ENCODE peak calls at places on chromosomes 12 and 14, in six cellular contexts. B, C, A, U, M and S are unnamed samples.

GRCh38 chr14:84566109-84566508 is 963.8 kb upstream of the FLRT2 start:
- DNase-seq in C (no peak), A (no peak), B (no peak), U (no peak), M (no peak), S (no peak)

GRCh38 chr12:120453977-120454376 is 7.7 kb downstream of the GATC start:
- DNase-seq in C (no peak), U (peak), B (no peak), A (no peak), M (no peak), S (no peak)

GRCh38 chr12:53993397-53994267 is 6.3 kb upstream of the HOXC9 start:
- DNase-seq in A (no peak), B (no peak), U (no peak), M (no peak), C (no peak), S (no peak)

GRCh38 chr12:80938397-80938796 is 663 bp upstream of the LIN7A start:
- DNase-seq in B (no peak), A (no peak), M (no peak), C (no peak), U (no peak), S (no peak)

GRCh38 chr12:87814625-87815024 is 214.6 kb downstream of the C12orf50 start:
- DNase-seq in B (no peak), M (no peak), C (no peak), A (no peak), U (no peak), S (no peak)

GRCh38 chr12:102973583-102973982 is 16.1 kb downstream of the ASCL1 start:
- DNase-seq in B (no peak), A (no peak), M (no peak), U (no peak), C (no peak), S (no peak)

GRCh38 chr14:65103150-65103760 is 938 bp upstream of the MAX start:
- DNase-seq in U (peak), A (no peak), M (no peak), C (no peak), B (no peak), S (no peak)

GRCh38 chr14:36129181-36129580 is 47.3 kb downstream of the PTCSC3 start:
- DNase-seq in A (no peak), M (no peak), B (no peak), U (no peak), C (no peak), S (no peak)

GRCh38 chr12:10015450-10015849 is 5.0 kb downstream of the CLEC12B start:
- DNase-seq in A (no peak), B (no peak), U (no peak), M (no peak), C (no peak), S (no peak)

GRCh38 chr14:90781344-90781761 is 34.9 kb downstream of the TTC7B start:
- DNase-seq in M (no peak), B (no peak), C (no peak), A (no peak), U (no peak), S (peak)

GRCh38 chr14:88312262-88312661 is 10.8 kb downstream of the KCNK10 start:
- DNase-seq in C (no peak), U (no peak), B (no peak), M (no peak), A (no peak), S (no peak)

GRCh38 chr14:55926007-55926406 is 192.2 kb upstream of the PELI2 start:
- DNase-seq in B (no peak), U (no peak), A (no peak), M (no peak), C (no peak), S (no peak)

GRCh38 chr14:26190644-26191043 is 407.2 kb downstream of the NOVA1 start:
- DNase-seq in C (no peak), A (no peak), U (no peak), M (no peak), B (no peak), S (no peak)

GRCh38 chr14:23360496-23360895 is 4.5 kb downstream of the EFS start:
- DNase-seq in C (peak), A (no peak), B (no peak), U (peak), M (no peak), S (peak)

GRCh38 chr12:57604454-57605307 is at the start of gene DTX3:
- DNase-seq in A (no peak), C (no peak), U (peak), M (no peak), B (no peak), S (peak)

GRCh38 chr12:124817076-124818000 is 46.3 kb downstream of the SCARB1 start:
- DNase-seq in M (no peak), U (no peak), A (no peak), B (no peak), C (no peak), S (no peak)

GRCh38 chr12:46373303-46374182 is 970 bp upstream of the SLC38A2 start:
- DNase-seq in A (no peak), C (peak), B (no peak), U (peak), M (peak), S (peak)

GRCh38 chr12:3490848-3491382 is at the start of gene PRMT8:
- DNase-seq in U (no peak), B (no peak), A (no peak), C (no peak), M (no peak), S (no peak)

GRCh38 chr12:86052921-86053320 is 178.8 kb downstream of the NTS start:
- DNase-seq in C (no peak), A (no peak), M (no peak), U (no peak), B (no peak), S (no peak)

GRCh38 chr12:88538250-88538649 is 42.0 kb downstream of the KITLG start:
- DNase-seq in A (no peak), C (no peak), B (no peak), U (no peak), M (no peak), S (no peak)

GRCh38 chr14:74601982-74602381 is 10.1 kb downstream of the LTBP2 start:
- DNase-seq in M (no peak), C (no peak), U (no peak), B (no peak), A (no peak), S (no peak)

GRCh38 chr12:75704664-75705063 is 193.3 kb upstream of the KRR1 start:
- DNase-seq in C (no peak), A (no peak), M (no peak), U (no peak), B (no peak), S (no peak)

GRCh38 chr12:50249464-50250229 is 33.7 kb downstream of the LIMA1 start:
- DNase-seq in M (no peak), U (no peak), C (no peak), A (no peak), B (no peak), S (no peak)

GRCh38 chr12:105382771-105383632 is 52.5 kb downstream of the C12orf75 start:
- DNase-seq in U (peak), C (peak), B (no peak), M (no peak), A (peak), S (no peak)

GRCh38 chr12:107399061-107399460 is 286.5 kb upstream of the PWP1 start:
- DNase-seq in U (no peak), B (no peak), A (no peak), C (no peak), M (no peak), S (no peak)

GRCh38 chr12:93502802-93503623 is 35.7 kb downstream of the MRPL42 start:
- DNase-seq in A (no peak), M (peak), U (no peak), C (no peak), B (peak), S (no peak)

GRCh38 chr12:27868165-27868564 is 88.1 kb upstream of the MANSC4 start:
- DNase-seq in U (no peak), M (no peak), B (no peak), A (peak), C (no peak), S (no peak)

GRCh38 chr12:54421175-54421872 is 2.3 kb upstream of the ITGA5 start:
- DNase-seq in U (no peak), C (no peak), M (no peak), A (no peak), B (no peak), S (peak)

GRCh38 chr14:81536125-81536771 is 2.6 kb upstream of the SEL1L start:
- DNase-seq in B (no peak), M (no peak), U (no peak), A (no peak), C (no peak), S (no peak)

GRCh38 chr12:110600254-110600653 is 13.7 kb upstream of the TCTN1 start:
- DNase-seq in M (no peak), U (peak), B (no peak), C (no peak), A (peak), S (no peak)